ENCODE peak calls at places on chromosomes 5 and 9, in ten cellular contexts. I, F, A, P, L, J, U, E, S and M are unnamed samples.

GRCh38 chr9:105296889-105297288 is 52.4 kb downstream of the SLC44A1 start:
- DNase-seq in I (peak), F (no peak), A (no peak), P (peak), L (peak), J (no peak), U (no peak), E (no peak), S (no peak), M (no peak)

GRCh38 chr5:113153512-113154097 is 177.0 kb downstream of the DCP2 start:
- DNase-seq in I (no peak), F (no peak), A (no peak), P (peak), L (peak), J (no peak), U (no peak), E (no peak), S (no peak), M (no peak)

GRCh38 chr5:96614110-96614691 is 48.0 kb upstream of the CAST start:
- DNase-seq in I (peak), F (no peak), A (no peak), P (peak), L (peak), J (peak), U (no peak), E (peak), S (no peak), M (peak)

GRCh38 chr9:22141906-22142305 is 132.8 kb upstream of the CDKN2B start:
- DNase-seq in I (no peak), F (no peak), A (no peak), P (no peak), L (peak), J (no peak), U (no peak), E (no peak), S (no peak), M (no peak)

GRCh38 chr9:7392161-7392560 is 407.4 kb downstream of the DMAC1 start:
- DNase-seq in I (no peak), F (no peak), A (no peak), P (no peak), L (no peak), J (no peak), U (no peak), E (no peak), S (no peak), M (no peak)

GRCh38 chr9:99401826-99402225 is 179.7 kb downstream of the SEC61B start:
- DNase-seq in I (no peak), F (no peak), A (no peak), P (peak), L (no peak), J (no peak), U (no peak), E (no peak), S (no peak), M (no peak)

GRCh38 chr9:35604578-35605335 is at the start of gene TESK1:
- DNase-seq in I (peak), F (peak), A (peak), P (peak), L (peak), J (peak), U (peak), E (peak), S (peak), M (peak)

GRCh38 chr5:34658023-34658422 is 1.9 kb downstream of the RAI14 start:
- DNase-seq in I (peak), F (no peak), A (no peak), P (peak), L (peak), J (no peak), U (no peak), E (no peak), S (no peak), M (no peak)

GRCh38 chr9:20618361-20618799 is 3.9 kb downstream of the MLLT3 start:
- DNase-seq in I (peak), F (no peak), A (no peak), P (peak), L (peak), J (no peak), U (no peak), E (peak), S (no peak), M (no peak)

GRCh38 chr9:101601904-101602765 is 7.4 kb upstream of the PPP3R2 start:
- DNase-seq in I (peak), F (no peak), A (no peak), P (peak), L (peak), J (no peak), U (no peak), E (no peak), S (no peak), M (peak)

GRCh38 chr5:118968925-118969375 is 19.4 kb downstream of the DTWD2 start:
- DNase-seq in I (no peak), F (no peak), A (no peak), P (no peak), L (peak), J (no peak), U (no peak), E (no peak), S (no peak), M (no peak)

GRCh38 chr9:70478963-70479641 is 64.6 kb upstream of the KLF9 start:
- DNase-seq in I (no peak), F (peak), A (peak), P (peak), L (peak), J (no peak), U (no peak), E (peak), S (no peak), M (no peak)

GRCh38 chr9:14321517-14322125 is 7.7 kb upstream of the NFIB start:
- DNase-seq in I (no peak), F (no peak), A (no peak), P (no peak), L (peak), J (no peak), U (no peak), E (no peak), S (no peak), M (no peak)

GRCh38 chr9:81214975-81215374 is 474.4 kb downstream of the TLE1 start:
- DNase-seq in I (no peak), F (no peak), A (no peak), P (no peak), L (no peak), J (no peak), U (no peak), E (no peak), S (no peak), M (no peak)

GRCh38 chr9:92808726-92809451 is 44.3 kb upstream of the BICD2 start:
- DNase-seq in I (peak), F (peak), A (peak), P (peak), L (peak), J (peak), U (peak), E (peak), S (peak), M (peak)
- TF ChIP-seq CTCF in I (no peak), F (no peak), A (peak), P (peak), L (peak), J (no peak), U (no peak), E (peak), S (peak), M (peak)

GRCh38 chr5:142796492-142797109 is 26.4 kb downstream of the ARHGAP26 start:
- DNase-seq in I (no peak), F (peak), A (no peak), P (no peak), L (no peak), J (no peak), U (no peak), E (no peak), S (no peak), M (no peak)
- TF ChIP-seq CTCF in I (no peak), F (no peak), A (no peak), P (no peak), L (no peak), J (no peak), U (no peak), E (no peak), S (no peak), M (no peak)

DNA sequence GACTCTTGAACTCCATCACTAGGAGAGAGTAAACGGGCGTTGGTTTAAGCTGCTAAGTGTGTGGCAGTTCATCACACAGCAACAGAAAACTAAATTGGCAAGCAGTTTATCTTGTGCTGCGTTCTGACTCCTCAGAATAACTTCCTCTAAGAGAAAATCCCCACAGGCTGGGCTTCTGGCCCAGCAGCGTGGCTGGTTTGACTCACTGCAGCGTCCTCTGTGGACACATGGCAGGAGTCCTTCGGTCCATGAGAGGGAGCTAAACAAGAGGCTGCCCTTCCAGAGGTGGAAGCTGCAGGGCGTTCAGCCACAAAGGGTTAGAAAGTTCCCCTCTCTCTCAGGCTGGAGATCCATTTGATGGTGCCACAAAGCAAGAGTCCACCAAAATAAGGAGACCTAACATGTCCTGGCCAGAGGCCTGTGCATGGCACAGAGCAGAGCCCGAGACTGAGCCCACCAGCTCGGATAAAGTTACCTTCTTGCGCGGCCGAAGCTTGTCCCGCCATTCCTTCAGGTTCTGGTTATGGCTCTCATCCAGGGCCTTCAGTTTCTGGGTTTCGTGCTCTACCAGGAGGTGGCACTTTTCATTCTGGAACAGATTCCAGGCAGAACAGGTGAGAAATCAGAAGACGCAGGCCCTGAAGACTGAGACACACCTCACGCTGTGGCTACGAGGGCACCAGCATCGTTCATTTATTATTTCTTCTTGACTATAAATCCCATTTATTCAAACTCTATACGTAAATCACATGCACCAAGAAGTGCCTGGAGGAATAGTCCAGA is 46.2 kb upstream of the FBXW11 start:
- DNase-seq in I (no peak), F (no peak), A (no peak), P (peak), L (peak), J (no peak), U (no peak), E (no peak), S (no peak), M (no peak)
- TF ChIP-seq CTCF in I (no peak), F (no peak), A (no peak), P (peak), L (peak), J (no peak), U (no peak), E (no peak), S (no peak), M (no peak)

GRCh38 chr5:82885657-82886389 is 191.4 kb downstream of the TMEM167A start:
- DNase-seq in I (peak), F (no peak), A (no peak), P (peak), L (peak), J (no peak), U (no peak), E (no peak), S (no peak), M (no peak)
- TF ChIP-seq CTCF in I (peak), F (no peak), A (no peak), P (no peak), L (peak), J (no peak), U (no peak), E (no peak), S (no peak), M (no peak)

GRCh38 chr9:346114-346513 is 131.4 kb downstream of the DOCK8 start:
- DNase-seq in I (no peak), F (no peak), A (no peak), P (no peak), L (no peak), J (no peak), U (no peak), E (no peak), S (no peak), M (no peak)

GRCh38 chr9:351916-352315 is 137.3 kb downstream of the DOCK8 start:
- DNase-seq in I (no peak), F (no peak), A (no peak), P (no peak), L (no peak), J (no peak), U (no peak), E (no peak), S (no peak), M (no peak)

GRCh38 chr9:350354-350753 is 135.7 kb downstream of the DOCK8 start:
- DNase-seq in I (no peak), F (no peak), A (no peak), P (no peak), L (no peak), J (no peak), U (no peak), E (no peak), S (no peak), M (no peak)

GRCh38 chr9:343773-344172 is 129.1 kb downstream of the DOCK8 start:
- DNase-seq in I (no peak), F (no peak), A (no peak), P (no peak), L (no peak), J (no peak), U (no peak), E (no peak), S (no peak), M (no peak)

GRCh38 chr9:347667-348292 is 133.1 kb downstream of the DOCK8 start:
- DNase-seq in I (peak), F (no peak), A (no peak), P (peak), L (peak), J (no peak), U (no peak), E (no peak), S (no peak), M (no peak)
- TF ChIP-seq CTCF in I (peak), F (no peak), A (peak), P (peak), L (peak), J (peak), U (peak), E (peak), S (no peak), M (peak)